ENCODE peak calls at places on chromosomes 6 and 20, in eight cellular contexts. One of them, this sample, is unnamed.

GRCh38 chr20:55582498-55582897 is 422.8 kb downstream of the CBLN4 start:
- DNase-seq in activated CD4-positive, CD25-positive, alpha-beta regulatory T cell: no peak
- DNase-seq in smooth muscle cell of the brain vasculature: no peak
- DNase-seq in fibroblast of villous mesenchyme: no peak
- DNase-seq in AG04450: no peak
- DNase-seq in heart left ventricle: no peak
- DNase-seq in lower lobe of right lung: no peak
- DNase-seq in tibial artery: no peak
- DNase-seq in this sample: no peak

GRCh38 chr6:116246089-116246488 is 7.8 kb downstream of the TSPYL4 start:
- DNase-seq in fibroblast of villous mesenchyme: peak
- DNase-seq in tibial artery: no peak
- DNase-seq in activated CD4-positive, CD25-positive, alpha-beta regulatory T cell: no peak
- DNase-seq in AG04450: peak
- DNase-seq in heart left ventricle: no peak
- DNase-seq in smooth muscle cell of the brain vasculature: no peak
- DNase-seq in lower lobe of right lung: no peak
- DNase-seq in this sample: no peak

GRCh38 chr6:75602164-75602896 is 650 bp downstream of the SENP6 start:
- DNase-seq in heart left ventricle: peak
- DNase-seq in fibroblast of villous mesenchyme: peak
- DNase-seq in smooth muscle cell of the brain vasculature: no peak
- DNase-seq in lower lobe of right lung: peak
- DNase-seq in activated CD4-positive, CD25-positive, alpha-beta regulatory T cell: peak
- DNase-seq in AG04450: no peak
- DNase-seq in tibial artery: peak
- DNase-seq in this sample: peak

GRCh38 chr20:46559685-46560440 is 9.4 kb upstream of the OCSTAMP start:
- DNase-seq in heart left ventricle: no peak
- DNase-seq in activated CD4-positive, CD25-positive, alpha-beta regulatory T cell: no peak
- DNase-seq in tibial artery: no peak
- DNase-seq in fibroblast of villous mesenchyme: no peak
- DNase-seq in AG04450: no peak
- DNase-seq in smooth muscle cell of the brain vasculature: no peak
- DNase-seq in lower lobe of right lung: no peak
- DNase-seq in this sample: no peak

GRCh38 chr20:25160457-25160856 is 35.1 kb upstream of the ENTPD6 start:
- DNase-seq in fibroblast of villous mesenchyme: no peak
- DNase-seq in activated CD4-positive, CD25-positive, alpha-beta regulatory T cell: no peak
- DNase-seq in heart left ventricle: no peak
- DNase-seq in smooth muscle cell of the brain vasculature: no peak
- DNase-seq in lower lobe of right lung: no peak
- DNase-seq in AG04450: no peak
- DNase-seq in tibial artery: no peak
- DNase-seq in this sample: no peak

GRCh38 chr20:46701986-46702385 is 7.5 kb upstream of the SLC2A10 start:
- DNase-seq in tibial artery: no peak
- DNase-seq in activated CD4-positive, CD25-positive, alpha-beta regulatory T cell: no peak
- DNase-seq in heart left ventricle: no peak
- DNase-seq in AG04450: no peak
- DNase-seq in lower lobe of right lung: no peak
- DNase-seq in fibroblast of villous mesenchyme: no peak
- DNase-seq in smooth muscle cell of the brain vasculature: no peak
- DNase-seq in this sample: no peak

GRCh38 chr6:39937686-39938333 is 3.5 kb upstream of the MOCS1 start:
- DNase-seq in activated CD4-positive, CD25-positive, alpha-beta regulatory T cell: no peak
- DNase-seq in tibial artery: no peak
- DNase-seq in lower lobe of right lung: no peak
- DNase-seq in fibroblast of villous mesenchyme: no peak
- DNase-seq in smooth muscle cell of the brain vasculature: no peak
- DNase-seq in heart left ventricle: no peak
- DNase-seq in AG04450: no peak
- DNase-seq in this sample: no peak

GRCh38 chr6:69735029-69735428 is 61.8 kb downstream of the LMBRD1 start:
- DNase-seq in activated CD4-positive, CD25-positive, alpha-beta regulatory T cell: no peak
- DNase-seq in tibial artery: no peak
- DNase-seq in lower lobe of right lung: no peak
- DNase-seq in AG04450: no peak
- DNase-seq in smooth muscle cell of the brain vasculature: no peak
- DNase-seq in fibroblast of villous mesenchyme: no peak
- DNase-seq in heart left ventricle: no peak
- DNase-seq in this sample: no peak

GRCh38 chr20:8860011-8860495 is 208.8 kb upstream of the PLCB4 start:
- DNase-seq in smooth muscle cell of the brain vasculature: no peak
- DNase-seq in heart left ventricle: no peak
- DNase-seq in AG04450: peak
- DNase-seq in activated CD4-positive, CD25-positive, alpha-beta regulatory T cell: no peak
- DNase-seq in fibroblast of villous mesenchyme: peak
- DNase-seq in lower lobe of right lung: no peak
- DNase-seq in tibial artery: no peak
- DNase-seq in this sample: no peak

GRCh38 chr6:41434803-41435470 is 99.5 kb downstream of the NCR2 start:
- DNase-seq in lower lobe of right lung: no peak
- DNase-seq in activated CD4-positive, CD25-positive, alpha-beta regulatory T cell: no peak
- DNase-seq in heart left ventricle: no peak
- DNase-seq in tibial artery: no peak
- DNase-seq in AG04450: no peak
- DNase-seq in fibroblast of villous mesenchyme: no peak
- DNase-seq in smooth muscle cell of the brain vasculature: no peak
- DNase-seq in this sample: no peak

GRCh38 chr6:108946695-108947094 is 98.5 kb downstream of the ARMC2 start:
- DNase-seq in heart left ventricle: peak
- DNase-seq in tibial artery: no peak
- DNase-seq in smooth muscle cell of the brain vasculature: no peak
- DNase-seq in AG04450: no peak
- DNase-seq in fibroblast of villous mesenchyme: peak
- DNase-seq in lower lobe of right lung: no peak
- DNase-seq in activated CD4-positive, CD25-positive, alpha-beta regulatory T cell: no peak
- DNase-seq in this sample: no peak

GRCh38 chr20:34537651-34538050 is 20.9 kb upstream of the MAP1LC3A start:
- DNase-seq in fibroblast of villous mesenchyme: no peak
- DNase-seq in AG04450: no peak
- DNase-seq in lower lobe of right lung: peak
- DNase-seq in activated CD4-positive, CD25-positive, alpha-beta regulatory T cell: no peak
- DNase-seq in heart left ventricle: no peak
- DNase-seq in tibial artery: no peak
- DNase-seq in smooth muscle cell of the brain vasculature: no peak
- DNase-seq in this sample: no peak

GRCh38 chr20:41786158-41786557 is 168.0 kb upstream of the CHD6 start:
- DNase-seq in smooth muscle cell of the brain vasculature: no peak
- DNase-seq in activated CD4-positive, CD25-positive, alpha-beta regulatory T cell: no peak
- DNase-seq in tibial artery: no peak
- DNase-seq in AG04450: no peak
- DNase-seq in fibroblast of villous mesenchyme: peak
- DNase-seq in lower lobe of right lung: no peak
- DNase-seq in heart left ventricle: no peak
- DNase-seq in this sample: no peak

GRCh38 chr6:160224599-160225237 is 33.9 kb downstream of the SLC22A2 start:
- DNase-seq in AG04450: no peak
- DNase-seq in fibroblast of villous mesenchyme: no peak
- DNase-seq in tibial artery: no peak
- DNase-seq in lower lobe of right lung: no peak
- DNase-seq in heart left ventricle: no peak
- DNase-seq in smooth muscle cell of the brain vasculature: no peak
- DNase-seq in activated CD4-positive, CD25-positive, alpha-beta regulatory T cell: no peak
- DNase-seq in this sample: no peak

GRCh38 chr20:41366546-41367392 is at the start of gene EMILIN3:
- DNase-seq in smooth muscle cell of the brain vasculature: no peak
- DNase-seq in activated CD4-positive, CD25-positive, alpha-beta regulatory T cell: no peak
- DNase-seq in tibial artery: no peak
- DNase-seq in fibroblast of villous mesenchyme: no peak
- DNase-seq in heart left ventricle: no peak
- DNase-seq in lower lobe of right lung: no peak
- DNase-seq in AG04450: no peak
- DNase-seq in this sample: no peak